ENCODE peak calls at places on chromosome 17, in four cellular contexts. One of them, this sample, is unnamed.

GRCh38 chr17:28412131-28412530 is 6.1 kb upstream of the SLC46A1 start:
- DNase-seq in breast epithelium: no peak
- DNase-seq in heart left ventricle: no peak
- DNase-seq in left ventricle myocardium inferior: no peak
- DNase-seq in this sample: no peak

GRCh38 chr17:82348434-82348833 is 10.6 kb upstream of the TEX19 start:
- DNase-seq in breast epithelium: no peak
- DNase-seq in heart left ventricle: no peak
- DNase-seq in left ventricle myocardium inferior: no peak
- DNase-seq in this sample: no peak

GRCh38 chr17:4476017-4476416 is 22.7 kb upstream of the SPNS2 start:
- DNase-seq in breast epithelium: no peak
- DNase-seq in heart left ventricle: peak
- DNase-seq in left ventricle myocardium inferior: no peak
- DNase-seq in this sample: no peak

GRCh38 chr17:64148017-64148631 is 18.2 kb upstream of the ERN1 start:
- DNase-seq in breast epithelium: no peak
- DNase-seq in heart left ventricle: no peak
- DNase-seq in left ventricle myocardium inferior: no peak
- DNase-seq in this sample: no peak

GRCh38 chr17:31902693-31903092 is 1.2 kb upstream of the UTP6 start:
- DNase-seq in breast epithelium: no peak
- DNase-seq in heart left ventricle: no peak
- DNase-seq in left ventricle myocardium inferior: no peak
- DNase-seq in this sample: no peak

GRCh38 chr17:77409282-77410161 is 268.8 kb downstream of the SEC14L1 start:
- DNase-seq in breast epithelium: peak
- DNase-seq in heart left ventricle: peak
- DNase-seq in left ventricle myocardium inferior: peak
- DNase-seq in this sample: peak

GRCh38 chr17:9200197-9200662 is 178.9 kb downstream of the NTN1 start:
- DNase-seq in breast epithelium: no peak
- DNase-seq in heart left ventricle: no peak
- DNase-seq in left ventricle myocardium inferior: no peak
- DNase-seq in this sample: no peak

GRCh38 chr17:7882068-7882467 is 6.5 kb upstream of the CHD3 start:
- DNase-seq in breast epithelium: no peak
- DNase-seq in heart left ventricle: no peak
- DNase-seq in left ventricle myocardium inferior: no peak
- DNase-seq in this sample: no peak

GRCh38 chr17:78839762-78840529 is 668 bp downstream of the USP36 start:
- DNase-seq in breast epithelium: peak
- DNase-seq in heart left ventricle: peak
- DNase-seq in left ventricle myocardium inferior: no peak
- DNase-seq in this sample: no peak

DNA sequence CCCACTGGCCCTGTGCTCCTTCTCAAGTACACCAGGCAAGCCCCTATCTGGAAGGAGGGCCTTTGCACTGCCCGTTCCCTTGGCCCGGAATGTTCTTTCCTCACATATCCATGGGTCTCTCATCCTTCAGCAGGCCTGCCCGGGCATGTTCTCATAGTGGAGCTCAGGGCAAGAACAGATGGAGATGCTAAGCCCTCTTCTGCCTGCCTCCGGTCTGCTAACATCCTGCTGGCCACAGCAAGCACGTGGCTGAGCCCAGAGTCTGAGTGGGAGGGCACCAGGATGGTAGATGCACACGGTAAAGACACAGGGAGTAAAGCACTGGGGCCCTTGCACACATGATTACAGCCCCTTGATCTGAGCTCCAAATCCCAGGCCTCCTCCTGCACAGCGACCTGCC is 19.8 kb upstream of the ANKRD40CL start:
- DNase-seq in breast epithelium: peak
- DNase-seq in heart left ventricle: no peak
- DNase-seq in left ventricle myocardium inferior: no peak
- DNase-seq in this sample: no peak
- H3K27ac ChIP-seq in breast epithelium: no peak
- H3K27ac ChIP-seq in heart left ventricle: no peak
- H3K27ac ChIP-seq in left ventricle myocardium inferior: no peak
- H3K27ac ChIP-seq in this sample: no peak

GRCh38 chr17:81188491-81188840 is 22.4 kb upstream of the AATK start:
- DNase-seq in breast epithelium: no peak
- DNase-seq in heart left ventricle: no peak
- DNase-seq in left ventricle myocardium inferior: no peak
- DNase-seq in this sample: no peak

GRCh38 chr17:81189016-81189415 is 23.0 kb upstream of the AATK start:
- DNase-seq in breast epithelium: no peak
- DNase-seq in heart left ventricle: no peak
- DNase-seq in left ventricle myocardium inferior: no peak
- DNase-seq in this sample: no peak

GRCh38 chr17:81191116-81191515 is 25.1 kb upstream of the AATK start:
- DNase-seq in breast epithelium: no peak
- DNase-seq in heart left ventricle: no peak
- DNase-seq in left ventricle myocardium inferior: no peak
- DNase-seq in this sample: no peak

GRCh38 chr17:81190591-81190990 is 24.6 kb upstream of the AATK start:
- DNase-seq in breast epithelium: no peak
- DNase-seq in heart left ventricle: peak
- DNase-seq in left ventricle myocardium inferior: no peak
- DNase-seq in this sample: no peak

GRCh38 chr17:81189670-81190530 is 23.9 kb upstream of the AATK start:
- DNase-seq in breast epithelium: no peak
- DNase-seq in heart left ventricle: no peak
- DNase-seq in left ventricle myocardium inferior: no peak
- DNase-seq in this sample: no peak
- TF ChIP-seq CTCF in breast epithelium: no peak
- TF ChIP-seq CTCF in heart left ventricle: no peak
- TF ChIP-seq CTCF in left ventricle myocardium inferior: peak
- TF ChIP-seq CTCF in this sample: no peak

GRCh38 chr17:74427763-74428153 is 4.1 kb upstream of the GPRC5C start:
- DNase-seq in breast epithelium: no peak
- DNase-seq in heart left ventricle: no peak
- DNase-seq in left ventricle myocardium inferior: no peak
- DNase-seq in this sample: no peak
- H3K27ac ChIP-seq in breast epithelium: peak
- H3K27ac ChIP-seq in heart left ventricle: peak
- H3K27ac ChIP-seq in left ventricle myocardium inferior: peak
- H3K27ac ChIP-seq in this sample: peak

GRCh38 chr17:564526-564925 is 150.1 kb downstream of the VPS53 start:
- DNase-seq in breast epithelium: no peak
- DNase-seq in heart left ventricle: no peak
- DNase-seq in left ventricle myocardium inferior: no peak
- DNase-seq in this sample: no peak

GRCh38 chr17:563646-564045 is 151.0 kb downstream of the VPS53 start:
- DNase-seq in breast epithelium: no peak
- DNase-seq in heart left ventricle: no peak
- DNase-seq in left ventricle myocardium inferior: no peak
- DNase-seq in this sample: no peak

GRCh38 chr17:561118-561517 is 153.5 kb downstream of the VPS53 start:
- DNase-seq in breast epithelium: no peak
- DNase-seq in heart left ventricle: peak
- DNase-seq in left ventricle myocardium inferior: no peak
- DNase-seq in this sample: no peak

GRCh38 chr17:562174-562573 is 152.5 kb downstream of the VPS53 start:
- DNase-seq in breast epithelium: no peak
- DNase-seq in heart left ventricle: no peak
- DNase-seq in left ventricle myocardium inferior: no peak
- DNase-seq in this sample: peak

DNA sequence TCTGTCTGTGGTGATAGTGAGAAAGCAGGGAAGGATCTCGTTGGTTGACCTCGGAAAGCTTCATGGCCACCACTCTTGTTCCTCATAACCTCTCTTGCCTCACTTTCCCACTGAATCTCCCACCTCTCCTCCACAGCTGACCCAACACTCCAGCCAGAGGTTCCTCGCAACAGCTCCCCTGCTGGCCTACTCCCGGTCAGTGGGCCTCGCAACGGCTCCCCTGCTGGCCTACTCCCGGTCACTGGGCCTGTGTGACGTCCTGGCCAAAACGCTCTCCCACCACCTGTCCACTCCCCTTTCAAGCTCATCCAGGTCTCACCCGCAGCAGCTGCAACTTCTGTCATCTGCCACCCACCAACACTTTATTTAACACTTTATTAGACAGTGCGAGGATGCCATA is 149.1 kb downstream of the VPS53 start:
- DNase-seq in breast epithelium: no peak
- DNase-seq in heart left ventricle: no peak
- DNase-seq in left ventricle myocardium inferior: no peak
- DNase-seq in this sample: no peak
- TF ChIP-seq CTCF in breast epithelium: no peak
- TF ChIP-seq CTCF in heart left ventricle: no peak
- TF ChIP-seq CTCF in left ventricle myocardium inferior: no peak
- TF ChIP-seq CTCF in this sample: no peak

DNA sequence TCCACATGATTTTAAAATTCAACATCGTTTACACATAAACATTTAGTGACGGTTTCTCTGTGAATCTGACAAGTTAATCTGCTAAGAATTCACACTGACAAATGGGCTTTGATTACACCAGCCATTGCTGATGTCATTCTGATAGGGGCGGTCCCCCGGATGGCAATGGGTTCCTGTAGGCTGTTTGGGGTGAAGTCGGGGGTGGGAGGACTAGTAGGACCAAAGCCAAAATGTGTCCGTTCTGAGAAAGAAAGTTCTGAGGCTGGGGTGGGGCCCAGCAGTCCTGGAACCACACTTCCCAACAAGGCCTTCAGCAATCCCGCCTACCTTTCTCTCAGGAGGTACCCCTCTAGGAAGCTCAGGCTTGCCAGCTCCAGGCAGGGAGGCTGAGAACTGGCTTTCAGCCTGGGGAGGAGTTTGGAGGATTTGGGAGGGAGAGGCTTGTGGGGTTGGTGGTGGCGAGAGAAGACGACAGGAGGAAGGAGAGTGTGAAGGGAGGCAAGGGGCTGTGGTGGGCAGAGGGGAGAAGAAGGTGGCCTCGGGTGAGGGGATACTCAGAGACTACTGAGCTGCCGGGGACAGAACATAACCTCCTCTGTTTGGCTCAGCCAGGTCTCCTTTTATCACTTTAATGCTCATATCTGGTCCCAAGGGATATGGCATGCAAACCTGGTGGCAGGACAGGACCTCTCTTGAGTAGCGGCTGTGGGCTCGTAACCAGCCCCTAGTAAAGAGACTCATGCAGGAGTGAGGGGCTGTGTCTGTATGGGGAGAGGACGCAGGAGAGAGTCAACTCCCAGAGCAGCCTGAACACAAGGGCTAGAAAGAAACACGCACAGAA is 8.6 kb downstream of the HIC1 start:
- DNase-seq in breast epithelium: no peak
- DNase-seq in heart left ventricle: peak
- DNase-seq in left ventricle myocardium inferior: no peak
- DNase-seq in this sample: no peak
- H3K27ac ChIP-seq in breast epithelium: peak
- H3K27ac ChIP-seq in heart left ventricle: peak
- H3K27ac ChIP-seq in left ventricle myocardium inferior: peak
- H3K27ac ChIP-seq in this sample: peak

GRCh38 chr17:62062936-62063335 is 2.1 kb downstream of the MED13 start:
- DNase-seq in breast epithelium: no peak
- DNase-seq in heart left ventricle: no peak
- DNase-seq in left ventricle myocardium inferior: no peak
- DNase-seq in this sample: no peak
- TF ChIP-seq CTCF in breast epithelium: no peak
- TF ChIP-seq CTCF in heart left ventricle: no peak
- TF ChIP-seq CTCF in left ventricle myocardium inferior: no peak
- TF ChIP-seq CTCF in this sample: no peak

GRCh38 chr17:61500287-61500686 is 48.1 kb downstream of the TBX4 start:
- DNase-seq in breast epithelium: no peak
- DNase-seq in heart left ventricle: no peak
- DNase-seq in left ventricle myocardium inferior: no peak
- DNase-seq in this sample: no peak

GRCh38 chr17:61505846-61506627 is 53.8 kb downstream of the TBX4 start:
- DNase-seq in breast epithelium: no peak
- DNase-seq in heart left ventricle: no peak
- DNase-seq in left ventricle myocardium inferior: no peak
- DNase-seq in this sample: no peak

GRCh38 chr17:61504697-61505096 is 52.5 kb downstream of the TBX4 start:
- DNase-seq in breast epithelium: no peak
- DNase-seq in heart left ventricle: no peak
- DNase-seq in left ventricle myocardium inferior: no peak
- DNase-seq in this sample: no peak

GRCh38 chr17:61502292-61502691 is 50.1 kb downstream of the TBX4 start:
- DNase-seq in breast epithelium: no peak
- DNase-seq in heart left ventricle: no peak
- DNase-seq in left ventricle myocardium inferior: no peak
- DNase-seq in this sample: no peak

GRCh38 chr17:61503961-61504360 is 51.7 kb downstream of the TBX4 start:
- DNase-seq in breast epithelium: no peak
- DNase-seq in heart left ventricle: no peak
- DNase-seq in left ventricle myocardium inferior: no peak
- DNase-seq in this sample: no peak
- H3K27ac ChIP-seq in breast epithelium: no peak
- H3K27ac ChIP-seq in heart left ventricle: no peak
- H3K27ac ChIP-seq in left ventricle myocardium inferior: no peak
- H3K27ac ChIP-seq in this sample: no peak

This sample was measured in heart right ventricle.